ENCODE peak calls at places on chromosomes 12 and 14, in seven cellular contexts. One of them, this sample, is unnamed.

GRCh38 chr14:96261772-96262485 is 5.9 kb downstream of the BDKRB1 start:
- DNase-seq in HTR-8/SVneo: no peak
- DNase-seq in stimulated activated naive CD8-positive, alpha-beta T cell treated with anti-CD3 and anti-CD28 coated beads, Interleukin-15, amount 100 ng/mL, for 72 hours: no peak
- DNase-seq in fibroblast of villous mesenchyme: no peak
- DNase-seq in small intestine: no peak
- DNase-seq in iris pigment epithelial cell: no peak
- DNase-seq in NCI-H2171 treated with DMSO at 0.1 percent for 48 hours: no peak
- DNase-seq in this sample: no peak

GRCh38 chr14:71130491-71131179 is 223.4 kb downstream of the PCNX1 start:
- DNase-seq in NCI-H2171 treated with DMSO at 0.1 percent for 48 hours: no peak
- DNase-seq in fibroblast of villous mesenchyme: peak
- DNase-seq in HTR-8/SVneo: no peak
- DNase-seq in stimulated activated naive CD8-positive, alpha-beta T cell treated with anti-CD3 and anti-CD28 coated beads, Interleukin-15, amount 100 ng/mL, for 72 hours: no peak
- DNase-seq in small intestine: no peak
- DNase-seq in iris pigment epithelial cell: peak
- DNase-seq in this sample: no peak

GRCh38 chr14:73502017-73502619 is 11.4 kb downstream of the RIOX1 start:
- DNase-seq in stimulated activated naive CD8-positive, alpha-beta T cell treated with anti-CD3 and anti-CD28 coated beads, Interleukin-15, amount 100 ng/mL, for 72 hours: no peak
- DNase-seq in fibroblast of villous mesenchyme: peak
- DNase-seq in iris pigment epithelial cell: peak
- DNase-seq in NCI-H2171 treated with DMSO at 0.1 percent for 48 hours: no peak
- DNase-seq in small intestine: no peak
- DNase-seq in HTR-8/SVneo: no peak
- DNase-seq in this sample: no peak

GRCh38 chr14:91987192-91987591 is 39.7 kb upstream of the FBLN5 start:
- DNase-seq in stimulated activated naive CD8-positive, alpha-beta T cell treated with anti-CD3 and anti-CD28 coated beads, Interleukin-15, amount 100 ng/mL, for 72 hours: no peak
- DNase-seq in NCI-H2171 treated with DMSO at 0.1 percent for 48 hours: no peak
- DNase-seq in small intestine: no peak
- DNase-seq in iris pigment epithelial cell: no peak
- DNase-seq in HTR-8/SVneo: no peak
- DNase-seq in fibroblast of villous mesenchyme: no peak
- DNase-seq in this sample: no peak

GRCh38 chr12:44510510-44510909 is 365.6 kb downstream of the NELL2 start:
- DNase-seq in iris pigment epithelial cell: no peak
- DNase-seq in small intestine: no peak
- DNase-seq in HTR-8/SVneo: no peak
- DNase-seq in stimulated activated naive CD8-positive, alpha-beta T cell treated with anti-CD3 and anti-CD28 coated beads, Interleukin-15, amount 100 ng/mL, for 72 hours: no peak
- DNase-seq in fibroblast of villous mesenchyme: no peak
- DNase-seq in NCI-H2171 treated with DMSO at 0.1 percent for 48 hours: no peak
- DNase-seq in this sample: no peak

GRCh38 chr14:24605435-24606190 is 3.9 kb downstream of the GZMH start:
- DNase-seq in small intestine: peak
- DNase-seq in HTR-8/SVneo: peak
- DNase-seq in NCI-H2171 treated with DMSO at 0.1 percent for 48 hours: peak
- DNase-seq in stimulated activated naive CD8-positive, alpha-beta T cell treated with anti-CD3 and anti-CD28 coated beads, Interleukin-15, amount 100 ng/mL, for 72 hours: peak
- DNase-seq in iris pigment epithelial cell: no peak
- DNase-seq in fibroblast of villous mesenchyme: no peak
- DNase-seq in this sample: peak

GRCh38 chr12:80553316-80553715 is 109.3 kb downstream of the PTPRQ start:
- DNase-seq in NCI-H2171 treated with DMSO at 0.1 percent for 48 hours: no peak
- DNase-seq in fibroblast of villous mesenchyme: peak
- DNase-seq in HTR-8/SVneo: peak
- DNase-seq in iris pigment epithelial cell: peak
- DNase-seq in stimulated activated naive CD8-positive, alpha-beta T cell treated with anti-CD3 and anti-CD28 coated beads, Interleukin-15, amount 100 ng/mL, for 72 hours: no peak
- DNase-seq in small intestine: no peak
- DNase-seq in this sample: no peak

GRCh38 chr12:19912996-19913395 is 455.3 kb upstream of the PDE3A start:
- DNase-seq in stimulated activated naive CD8-positive, alpha-beta T cell treated with anti-CD3 and anti-CD28 coated beads, Interleukin-15, amount 100 ng/mL, for 72 hours: no peak
- DNase-seq in iris pigment epithelial cell: no peak
- DNase-seq in NCI-H2171 treated with DMSO at 0.1 percent for 48 hours: no peak
- DNase-seq in HTR-8/SVneo: no peak
- DNase-seq in fibroblast of villous mesenchyme: no peak
- DNase-seq in small intestine: peak
- DNase-seq in this sample: no peak

GRCh38 chr14:31937730-31938346 is 139.3 kb upstream of the ARHGAP5 start:
- DNase-seq in fibroblast of villous mesenchyme: peak
- DNase-seq in iris pigment epithelial cell: peak
- DNase-seq in small intestine: peak
- DNase-seq in HTR-8/SVneo: peak
- DNase-seq in NCI-H2171 treated with DMSO at 0.1 percent for 48 hours: no peak
- DNase-seq in stimulated activated naive CD8-positive, alpha-beta T cell treated with anti-CD3 and anti-CD28 coated beads, Interleukin-15, amount 100 ng/mL, for 72 hours: peak
- DNase-seq in this sample: no peak

GRCh38 chr12:69655616-69656336 is 43.3 kb downstream of the BEST3 start:
- DNase-seq in NCI-H2171 treated with DMSO at 0.1 percent for 48 hours: no peak
- DNase-seq in HTR-8/SVneo: peak
- DNase-seq in stimulated activated naive CD8-positive, alpha-beta T cell treated with anti-CD3 and anti-CD28 coated beads, Interleukin-15, amount 100 ng/mL, for 72 hours: no peak
- DNase-seq in small intestine: no peak
- DNase-seq in fibroblast of villous mesenchyme: peak
- DNase-seq in iris pigment epithelial cell: peak
- DNase-seq in this sample: no peak

GRCh38 chr14:20690848-20691640 is 2.5 kb downstream of the ANG start:
- DNase-seq in stimulated activated naive CD8-positive, alpha-beta T cell treated with anti-CD3 and anti-CD28 coated beads, Interleukin-15, amount 100 ng/mL, for 72 hours: peak
- DNase-seq in NCI-H2171 treated with DMSO at 0.1 percent for 48 hours: peak
- DNase-seq in small intestine: peak
- DNase-seq in HTR-8/SVneo: peak
- DNase-seq in iris pigment epithelial cell: peak
- DNase-seq in fibroblast of villous mesenchyme: peak
- DNase-seq in this sample: peak

GRCh38 chr14:69543341-69544249 is 31.1 kb downstream of the CCDC177 start:
- DNase-seq in fibroblast of villous mesenchyme: peak
- DNase-seq in HTR-8/SVneo: peak
- DNase-seq in small intestine: peak
- DNase-seq in NCI-H2171 treated with DMSO at 0.1 percent for 48 hours: no peak
- DNase-seq in iris pigment epithelial cell: peak
- DNase-seq in stimulated activated naive CD8-positive, alpha-beta T cell treated with anti-CD3 and anti-CD28 coated beads, Interleukin-15, amount 100 ng/mL, for 72 hours: peak
- DNase-seq in this sample: no peak

GRCh38 chr12:52022841-52023181 is 16.1 kb downstream of the TAMALIN start:
- DNase-seq in iris pigment epithelial cell: no peak
- DNase-seq in stimulated activated naive CD8-positive, alpha-beta T cell treated with anti-CD3 and anti-CD28 coated beads, Interleukin-15, amount 100 ng/mL, for 72 hours: no peak
- DNase-seq in small intestine: no peak
- DNase-seq in fibroblast of villous mesenchyme: no peak
- DNase-seq in HTR-8/SVneo: no peak
- DNase-seq in NCI-H2171 treated with DMSO at 0.1 percent for 48 hours: no peak
- DNase-seq in this sample: no peak

GRCh38 chr14:84482256-84483071 is 1047.5 kb upstream of the FLRT2 start:
- DNase-seq in small intestine: no peak
- DNase-seq in iris pigment epithelial cell: peak
- DNase-seq in stimulated activated naive CD8-positive, alpha-beta T cell treated with anti-CD3 and anti-CD28 coated beads, Interleukin-15, amount 100 ng/mL, for 72 hours: no peak
- DNase-seq in HTR-8/SVneo: peak
- DNase-seq in NCI-H2171 treated with DMSO at 0.1 percent for 48 hours: no peak
- DNase-seq in fibroblast of villous mesenchyme: peak
- DNase-seq in this sample: no peak

GRCh38 chr12:15855646-15856045 is 26.5 kb upstream of the STRAP start:
- DNase-seq in small intestine: no peak
- DNase-seq in HTR-8/SVneo: no peak
- DNase-seq in iris pigment epithelial cell: peak
- DNase-seq in fibroblast of villous mesenchyme: peak
- DNase-seq in NCI-H2171 treated with DMSO at 0.1 percent for 48 hours: no peak
- DNase-seq in stimulated activated naive CD8-positive, alpha-beta T cell treated with anti-CD3 and anti-CD28 coated beads, Interleukin-15, amount 100 ng/mL, for 72 hours: no peak
- DNase-seq in this sample: no peak

GRCh38 chr12:69570545-69571399 is 14.5 kb upstream of the CCT2 start:
- DNase-seq in fibroblast of villous mesenchyme: peak
- DNase-seq in iris pigment epithelial cell: peak
- DNase-seq in HTR-8/SVneo: peak
- DNase-seq in stimulated activated naive CD8-positive, alpha-beta T cell treated with anti-CD3 and anti-CD28 coated beads, Interleukin-15, amount 100 ng/mL, for 72 hours: peak
- DNase-seq in NCI-H2171 treated with DMSO at 0.1 percent for 48 hours: peak
- DNase-seq in small intestine: peak
- DNase-seq in this sample: peak

GRCh38 chr14:75427482-75428229 is at the start of gene JDP2:
- DNase-seq in small intestine: peak
- DNase-seq in fibroblast of villous mesenchyme: peak
- DNase-seq in iris pigment epithelial cell: peak
- DNase-seq in stimulated activated naive CD8-positive, alpha-beta T cell treated with anti-CD3 and anti-CD28 coated beads, Interleukin-15, amount 100 ng/mL, for 72 hours: peak
- DNase-seq in NCI-H2171 treated with DMSO at 0.1 percent for 48 hours: peak
- DNase-seq in HTR-8/SVneo: peak
- DNase-seq in this sample: peak

GRCh38 chr12:24750263-24750662 is 198.6 kb downstream of the BCAT1 start:
- DNase-seq in fibroblast of villous mesenchyme: no peak
- DNase-seq in HTR-8/SVneo: no peak
- DNase-seq in iris pigment epithelial cell: no peak
- DNase-seq in small intestine: no peak
- DNase-seq in NCI-H2171 treated with DMSO at 0.1 percent for 48 hours: no peak
- DNase-seq in stimulated activated naive CD8-positive, alpha-beta T cell treated with anti-CD3 and anti-CD28 coated beads, Interleukin-15, amount 100 ng/mL, for 72 hours: no peak
- DNase-seq in this sample: no peak

GRCh38 chr12:53694746-53695145 is 18.9 kb upstream of the ATP5MC2 start:
- DNase-seq in iris pigment epithelial cell: no peak
- DNase-seq in HTR-8/SVneo: no peak
- DNase-seq in NCI-H2171 treated with DMSO at 0.1 percent for 48 hours: no peak
- DNase-seq in stimulated activated naive CD8-positive, alpha-beta T cell treated with anti-CD3 and anti-CD28 coated beads, Interleukin-15, amount 100 ng/mL, for 72 hours: no peak
- DNase-seq in fibroblast of villous mesenchyme: no peak
- DNase-seq in small intestine: no peak
- DNase-seq in this sample: no peak

GRCh38 chr14:106277503-106277902 is 751.1 kb downstream of the TMEM121 start:
- DNase-seq in small intestine: no peak
- DNase-seq in fibroblast of villous mesenchyme: no peak
- DNase-seq in stimulated activated naive CD8-positive, alpha-beta T cell treated with anti-CD3 and anti-CD28 coated beads, Interleukin-15, amount 100 ng/mL, for 72 hours: no peak
- DNase-seq in NCI-H2171 treated with DMSO at 0.1 percent for 48 hours: no peak
- DNase-seq in iris pigment epithelial cell: no peak
- DNase-seq in HTR-8/SVneo: no peak
- DNase-seq in this sample: no peak

GRCh38 chr14:54354096-54354495 is 42.7 kb upstream of the CDKN3 start:
- DNase-seq in HTR-8/SVneo: no peak
- DNase-seq in NCI-H2171 treated with DMSO at 0.1 percent for 48 hours: no peak
- DNase-seq in stimulated activated naive CD8-positive, alpha-beta T cell treated with anti-CD3 and anti-CD28 coated beads, Interleukin-15, amount 100 ng/mL, for 72 hours: no peak
- DNase-seq in iris pigment epithelial cell: no peak
- DNase-seq in fibroblast of villous mesenchyme: peak
- DNase-seq in small intestine: peak
- DNase-seq in this sample: no peak

GRCh38 chr12:109604902-109605536 is 31.4 kb downstream of the MVK start:
- DNase-seq in NCI-H2171 treated with DMSO at 0.1 percent for 48 hours: peak
- DNase-seq in iris pigment epithelial cell: no peak
- DNase-seq in stimulated activated naive CD8-positive, alpha-beta T cell treated with anti-CD3 and anti-CD28 coated beads, Interleukin-15, amount 100 ng/mL, for 72 hours: no peak
- DNase-seq in small intestine: no peak
- DNase-seq in fibroblast of villous mesenchyme: no peak
- DNase-seq in HTR-8/SVneo: no peak
- DNase-seq in this sample: no peak

GRCh38 chr12:45183263-45183662 is 32.6 kb upstream of the ANO6 start:
- DNase-seq in fibroblast of villous mesenchyme: peak
- DNase-seq in stimulated activated naive CD8-positive, alpha-beta T cell treated with anti-CD3 and anti-CD28 coated beads, Interleukin-15, amount 100 ng/mL, for 72 hours: no peak
- DNase-seq in iris pigment epithelial cell: peak
- DNase-seq in NCI-H2171 treated with DMSO at 0.1 percent for 48 hours: no peak
- DNase-seq in small intestine: no peak
- DNase-seq in HTR-8/SVneo: no peak
- DNase-seq in this sample: no peak

GRCh38 chr14:101598571-101599233 is 37.4 kb downstream of the DIO3 start:
- DNase-seq in fibroblast of villous mesenchyme: no peak
- DNase-seq in small intestine: no peak
- DNase-seq in HTR-8/SVneo: no peak
- DNase-seq in NCI-H2171 treated with DMSO at 0.1 percent for 48 hours: no peak
- DNase-seq in iris pigment epithelial cell: no peak
- DNase-seq in stimulated activated naive CD8-positive, alpha-beta T cell treated with anti-CD3 and anti-CD28 coated beads, Interleukin-15, amount 100 ng/mL, for 72 hours: no peak
- DNase-seq in this sample: no peak

GRCh38 chr14:81435578-81436295 is 35.6 kb upstream of the STON2 start:
- DNase-seq in iris pigment epithelial cell: peak
- DNase-seq in small intestine: peak
- DNase-seq in stimulated activated naive CD8-positive, alpha-beta T cell treated with anti-CD3 and anti-CD28 coated beads, Interleukin-15, amount 100 ng/mL, for 72 hours: peak
- DNase-seq in NCI-H2171 treated with DMSO at 0.1 percent for 48 hours: peak
- DNase-seq in HTR-8/SVneo: no peak
- DNase-seq in fibroblast of villous mesenchyme: peak
- DNase-seq in this sample: peak

GRCh38 chr14:87286191-87286590 is 706.8 kb downstream of the GALC start:
- DNase-seq in small intestine: no peak
- DNase-seq in iris pigment epithelial cell: no peak
- DNase-seq in NCI-H2171 treated with DMSO at 0.1 percent for 48 hours: no peak
- DNase-seq in fibroblast of villous mesenchyme: no peak
- DNase-seq in stimulated activated naive CD8-positive, alpha-beta T cell treated with anti-CD3 and anti-CD28 coated beads, Interleukin-15, amount 100 ng/mL, for 72 hours: no peak
- DNase-seq in HTR-8/SVneo: no peak
- DNase-seq in this sample: no peak

GRCh38 chr14:50344116-50344775 is 32.1 kb downstream of the DMAC2L start:
- DNase-seq in HTR-8/SVneo: no peak
- DNase-seq in small intestine: no peak
- DNase-seq in stimulated activated naive CD8-positive, alpha-beta T cell treated with anti-CD3 and anti-CD28 coated beads, Interleukin-15, amount 100 ng/mL, for 72 hours: peak
- DNase-seq in NCI-H2171 treated with DMSO at 0.1 percent for 48 hours: no peak
- DNase-seq in fibroblast of villous mesenchyme: peak
- DNase-seq in iris pigment epithelial cell: peak
- DNase-seq in this sample: no peak

GRCh38 chr14:28751467-28752058 is 15.0 kb upstream of the FOXG1 start:
- DNase-seq in stimulated activated naive CD8-positive, alpha-beta T cell treated with anti-CD3 and anti-CD28 coated beads, Interleukin-15, amount 100 ng/mL, for 72 hours: no peak
- DNase-seq in iris pigment epithelial cell: peak
- DNase-seq in HTR-8/SVneo: peak
- DNase-seq in small intestine: peak
- DNase-seq in NCI-H2171 treated with DMSO at 0.1 percent for 48 hours: peak
- DNase-seq in fibroblast of villous mesenchyme: peak
- DNase-seq in this sample: peak

GRCh38 chr12:63802012-63802608 is 22.4 kb downstream of the RXYLT1 start:
- DNase-seq in small intestine: peak
- DNase-seq in iris pigment epithelial cell: peak
- DNase-seq in stimulated activated naive CD8-positive, alpha-beta T cell treated with anti-CD3 and anti-CD28 coated beads, Interleukin-15, amount 100 ng/mL, for 72 hours: no peak
- DNase-seq in NCI-H2171 treated with DMSO at 0.1 percent for 48 hours: peak
- DNase-seq in HTR-8/SVneo: peak
- DNase-seq in fibroblast of villous mesenchyme: peak
- DNase-seq in this sample: peak